ENCODE peak calls at places on chromosomes 3 and 15, in five cellular contexts. T is NCI-H510A treated with DMSO at 0.1 percent for 48 hours, U is NCI-H2081 treated with DMSO at 0.1 percent for 48 hours, R is HEK293T, N is COR-L47. L is an unnamed sample.

GRCh38 chr3:184801241-184801640 is 10.7 kb upstream of the VPS8 start:
- DNase-seq in T (no peak), U (no peak), R (no peak), N (no peak), L (no peak)

GRCh38 chr3:51340311-51340829 is 44.7 kb upstream of the MANF start:
- DNase-seq in T (no peak), U (no peak), R (no peak), N (no peak), L (no peak)

GRCh38 chr15:57747206-57747605 is 40.7 kb downstream of the POLR2M start:
- DNase-seq in T (peak), U (no peak), R (no peak), N (no peak), L (peak)

GRCh38 chr15:51046799-51047449 is 47.8 kb downstream of the TNFAIP8L3 start:
- DNase-seq in T (no peak), U (no peak), R (no peak), N (no peak), L (no peak)

GRCh38 chr15:31082771-31083393 is 18.6 kb downstream of the TRPM1 start:
- DNase-seq in T (no peak), U (no peak), R (no peak), N (no peak), L (no peak)

GRCh38 chr15:60038111-60038521 is 34.0 kb downstream of the FOXB1 start:
- DNase-seq in T (peak), U (no peak), R (no peak), N (peak), L (no peak)

GRCh38 chr3:129727707-129728106 is 121.2 kb upstream of the PLXND1 start:
- DNase-seq in T (no peak), U (no peak), R (no peak), N (no peak), L (no peak)

GRCh38 chr15:57509965-57510364 is 81.7 kb upstream of the MYZAP start:
- DNase-seq in T (peak), U (no peak), R (no peak), N (no peak), L (no peak)

GRCh38 chr15:70316059-70316600 is 218.4 kb upstream of the TLE3 start:
- DNase-seq in T (no peak), U (no peak), R (no peak), N (no peak), L (no peak)

GRCh38 chr3:172701758-172702157 is 9.1 kb downstream of the NCEH1 start:
- DNase-seq in T (no peak), U (no peak), R (no peak), N (no peak), L (no peak)

GRCh38 chr3:63763156-63763555 is 55.9 kb upstream of the C3orf49 start:
- DNase-seq in T (no peak), U (no peak), R (no peak), N (no peak), L (no peak)

GRCh38 chr3:39208463-39209055 is 16.2 kb upstream of the XIRP1 start:
- DNase-seq in T (peak), U (no peak), R (peak), N (no peak), L (no peak)

GRCh38 chr3:194485471-194485875 is 1.3 kb downstream of the ATP13A3 start:
- DNase-seq in T (no peak), U (no peak), R (no peak), N (no peak), L (no peak)

GRCh38 chr15:61335998-61336648 is 107.0 kb upstream of the RORA start:
- DNase-seq in T (no peak), U (no peak), R (no peak), N (no peak), L (no peak)

GRCh38 chr15:101137312-101137940 is 114.4 kb downstream of the CHSY1 start:
- DNase-seq in T (no peak), U (no peak), R (no peak), N (no peak), L (no peak)

GRCh38 chr3:170049146-170050000 is 11.6 kb downstream of the GPR160 start:
- DNase-seq in T (peak), U (no peak), R (no peak), N (no peak), L (no peak)

GRCh38 chr3:51982352-51982837 is 940 bp upstream of the ACY1 start:
- DNase-seq in T (peak), U (no peak), R (peak), N (peak), L (peak)

GRCh38 chr3:184371570-184372018 is 6.4 kb downstream of the THPO start:
- DNase-seq in T (peak), U (peak), R (peak), N (peak), L (peak)

GRCh38 chr15:89724621-89725020 is 26.4 kb downstream of the MESP1 start:
- DNase-seq in T (no peak), U (no peak), R (no peak), N (no peak), L (no peak)

GRCh38 chr15:49815937-49816336 is 195.1 kb downstream of the DTWD1 start:
- DNase-seq in T (no peak), U (no peak), R (no peak), N (no peak), L (no peak)

GRCh38 chr15:57375827-57376694 is at the start of gene CGNL1:
- DNase-seq in T (no peak), U (no peak), R (peak), N (no peak), L (no peak)

GRCh38 chr15:42104095-42104891 is 9.9 kb upstream of the PLA2G4D start:
- DNase-seq in T (no peak), U (no peak), R (no peak), N (no peak), L (no peak)

GRCh38 chr3:14141602-14142315 is 16.9 kb downstream of the TMEM43 start:
- DNase-seq in T (peak), U (no peak), R (no peak), N (no peak), L (no peak)

GRCh38 chr15:38598749-38599148 is 34.1 kb upstream of the RASGRP1 start:
- DNase-seq in T (no peak), U (no peak), R (no peak), N (no peak), L (no peak)

GRCh38 chr3:45417949-45418847 is 29.8 kb downstream of the LARS2 start:
- DNase-seq in T (peak), U (peak), R (no peak), N (no peak), L (peak)

GRCh38 chr15:87207945-87208580 is 1048.5 kb downstream of the NTRK3 start:
- DNase-seq in T (no peak), U (no peak), R (no peak), N (no peak), L (no peak)